ENCODE peak calls at places on chromosomes 4 and X, in four cellular contexts. One of them, this sample, is unnamed.

GRCh38 chr4:186021461-186022167 is 47.3 kb upstream of the TLR3 start:
- DNase-seq in H1: no peak
- DNase-seq in NB4: peak
- DNase-seq in A549: peak
- DNase-seq in this sample: peak

GRCh38 chrX:85429066-85429465 is 49.6 kb upstream of the POF1B start:
- DNase-seq in NB4: no peak
- DNase-seq in A549: no peak
- DNase-seq in H1: no peak
- DNase-seq in this sample: no peak

GRCh38 chrX:31836479-31836878 is 764.6 kb upstream of the FTHL17 start:
- DNase-seq in A549: no peak
- DNase-seq in NB4: no peak
- DNase-seq in H1: no peak
- DNase-seq in this sample: no peak

GRCh38 chrX:13093489-13094140 is 49.2 kb upstream of the FAM9C start:
- DNase-seq in NB4: no peak
- DNase-seq in A549: no peak
- DNase-seq in H1: no peak
- DNase-seq in this sample: no peak

GRCh38 chr4:171793723-171794122 is 19.5 kb upstream of the GALNTL6 start:
- DNase-seq in A549: no peak
- DNase-seq in H1: no peak
- DNase-seq in NB4: no peak
- DNase-seq in this sample: no peak

GRCh38 chrX:71533850-71534515 is 1.1 kb downstream of the OGT start:
- DNase-seq in NB4: peak
- DNase-seq in A549: peak
- DNase-seq in H1: no peak
- DNase-seq in this sample: peak

GRCh38 chrX:134374294-134374693 is 85.7 kb upstream of the HPRT1 start:
- DNase-seq in H1: no peak
- DNase-seq in A549: no peak
- DNase-seq in NB4: peak
- DNase-seq in this sample: no peak

GRCh38 chrX:126141014-126141413 is 25.1 kb downstream of the DCAF12L2 start:
- DNase-seq in NB4: no peak
- DNase-seq in H1: no peak
- DNase-seq in A549: no peak
- DNase-seq in this sample: no peak

GRCh38 chr4:185238750-185239149 is 29.4 kb downstream of the SNX25 start:
- DNase-seq in A549: no peak
- DNase-seq in NB4: no peak
- DNase-seq in H1: no peak
- DNase-seq in this sample: no peak

GRCh38 chrX:119502727-119503483 is 34.7 kb downstream of the SLC25A5 start:
- DNase-seq in A549: peak
- DNase-seq in NB4: no peak
- DNase-seq in H1: no peak
- DNase-seq in this sample: no peak

GRCh38 chrX:87475793-87476192 is 41.8 kb upstream of the KLHL4 start:
- DNase-seq in NB4: no peak
- DNase-seq in H1: no peak
- DNase-seq in A549: no peak
- DNase-seq in this sample: no peak

GRCh38 chr4:13481569-13481968 is 2.6 kb downstream of the RAB28 start:
- DNase-seq in H1: no peak
- DNase-seq in NB4: peak
- DNase-seq in A549: no peak
- DNase-seq in this sample: no peak

GRCh38 chr4:184422378-184422777 is 52.0 kb downstream of the IRF2 start:
- DNase-seq in NB4: no peak
- DNase-seq in H1: no peak
- DNase-seq in A549: no peak
- DNase-seq in this sample: no peak

GRCh38 chr4:143405197-143405730 is 68.6 kb downstream of the GAB1 start:
- DNase-seq in NB4: no peak
- DNase-seq in H1: no peak
- DNase-seq in A549: no peak
- DNase-seq in this sample: no peak

GRCh38 chrX:23742693-23743622 is at the start of gene ACOT9:
- DNase-seq in A549: peak
- DNase-seq in NB4: peak
- DNase-seq in H1: peak
- DNase-seq in this sample: peak

GRCh38 chr4:128596115-128596514 is 213.4 kb upstream of the JADE1 start:
- DNase-seq in A549: no peak
- DNase-seq in NB4: no peak
- DNase-seq in H1: no peak
- DNase-seq in this sample: no peak

GRCh38 chr4:160202802-160203201 is 1099.9 kb downstream of the RAPGEF2 start:
- DNase-seq in H1: no peak
- DNase-seq in A549: peak
- DNase-seq in NB4: no peak
- DNase-seq in this sample: no peak

GRCh38 chr4:29390921-29391320 is 1329.2 kb upstream of the PCDH7 start:
- DNase-seq in A549: no peak
- DNase-seq in H1: no peak
- DNase-seq in NB4: no peak
- DNase-seq in this sample: no peak

DNA sequence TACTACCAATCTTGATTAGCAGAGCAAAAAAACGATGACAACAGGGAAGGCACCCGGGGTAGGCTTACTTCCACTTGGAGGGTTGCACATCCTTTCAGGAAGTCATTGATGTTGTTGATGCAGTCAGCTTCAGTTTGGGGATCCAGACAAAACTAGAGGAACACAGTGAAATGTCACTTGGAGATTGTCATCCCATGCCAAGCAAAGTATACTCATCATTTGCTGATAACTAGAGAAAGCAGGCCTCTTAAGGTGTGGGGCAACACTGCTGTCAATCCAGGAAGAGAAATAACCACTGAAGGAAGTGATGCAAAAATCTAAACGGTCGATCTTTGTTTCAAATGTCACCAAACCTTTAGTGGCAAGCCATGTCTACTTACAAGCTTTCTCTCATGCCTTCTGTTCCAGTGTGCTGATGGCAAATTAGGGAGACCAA is 1.4 kb downstream of the ARHGEF6 start:
- DNase-seq in NB4: peak
- DNase-seq in H1: no peak
- DNase-seq in A549: no peak
- DNase-seq in this sample: no peak
- TF ChIP-seq MAX in NB4: peak
- TF ChIP-seq MAX in H1: no peak
- TF ChIP-seq MAX in A549: no peak
- TF ChIP-seq MAX in this sample: no peak

DNA sequence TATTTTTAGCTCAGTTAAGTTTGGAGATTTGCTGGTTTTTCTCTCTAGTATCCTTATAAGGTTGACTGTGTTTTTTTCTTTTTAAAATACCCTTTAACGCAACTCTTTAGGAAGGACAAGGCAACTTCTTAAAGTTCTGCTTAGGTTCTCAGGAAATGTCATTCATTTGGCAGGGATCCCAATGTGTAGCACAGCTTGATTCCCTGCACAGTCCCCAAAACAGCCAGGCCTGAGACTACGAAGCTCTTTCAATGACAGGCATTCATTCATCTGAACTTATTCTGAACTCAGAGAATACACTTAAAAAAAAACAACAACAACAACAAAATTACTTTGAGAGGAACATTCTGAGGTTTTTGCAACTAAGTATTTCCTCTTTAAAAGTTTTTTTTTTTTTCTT is 1765.8 kb downstream of the PCDH7 start:
- DNase-seq in H1: no peak
- DNase-seq in A549: no peak
- DNase-seq in NB4: no peak
- DNase-seq in this sample: no peak
- TF ChIP-seq MAX in H1: no peak
- TF ChIP-seq MAX in A549: no peak
- TF ChIP-seq MAX in NB4: no peak
- TF ChIP-seq MAX in this sample: no peak

GRCh38 chr4:123856689-123857545 is 460.3 kb downstream of the SPRY1 start:
- DNase-seq in A549: peak
- DNase-seq in H1: peak
- DNase-seq in NB4: peak
- DNase-seq in this sample: peak
- TF ChIP-seq MAX in A549: no peak
- TF ChIP-seq MAX in H1: no peak
- TF ChIP-seq MAX in NB4: no peak
- TF ChIP-seq MAX in this sample: peak

GRCh38 chr4:2802618-2803531 is 10.0 kb downstream of the SH3BP2 start:
- DNase-seq in A549: no peak
- DNase-seq in H1: no peak
- DNase-seq in NB4: no peak
- DNase-seq in this sample: no peak
- TF ChIP-seq MAX in A549: no peak
- TF ChIP-seq MAX in H1: no peak
- TF ChIP-seq MAX in NB4: no peak
- TF ChIP-seq MAX in this sample: no peak

GRCh38 chr4:146477054-146477453 is 44.7 kb downstream of the SLC10A7 start:
- DNase-seq in NB4: no peak
- DNase-seq in A549: no peak
- DNase-seq in H1: no peak
- DNase-seq in this sample: no peak
- TF ChIP-seq MAX in NB4: no peak
- TF ChIP-seq MAX in A549: no peak
- TF ChIP-seq MAX in H1: no peak
- TF ChIP-seq MAX in this sample: no peak